ENCODE peak calls at places on chromosomes 11 and 22, in five cellular contexts. T is activated T-cell treated with anti-CD3 and anti-CD28 coated beads for 24 hours; J is CD8-positive, alpha-beta T cell; V is osteocyte; H is EL. Z is an unnamed sample.
A peak's percentile ranks its signal among the peaks of the same experiment; 100 is the strongest.

GRCh38 chr22:45195616-45196015 is 31.9 kb downstream of the NUP50 start:
- DNase-seq in H (no peak), J (no peak), V (no peak), T (no peak), Z (no peak)

GRCh38 chr11:501683-502287 is 5.3 kb downstream of the RNH1 start:
- DNase-seq in H (no peak), V (no peak), J (no peak), T (no peak), Z (no peak)

GRCh38 chr11:15275141-15275540 is 160.4 kb downstream of the INSC start:
- DNase-seq in J (no peak), T (no peak), V (no peak), H (no peak), Z (no peak)

GRCh38 chr11:34029176-34029575 is 22.4 kb upstream of the CAPRIN1 start:
- DNase-seq in V (peak; percentile 13), T (no peak), H (no peak), J (no peak), Z (no peak)

GRCh38 chr22:21928048-21928447 is 24.6 kb downstream of the PPM1F start:
- DNase-seq in H (no peak), T (no peak), V (no peak), J (no peak), Z (no peak)

GRCh38 chr11:61315260-61315659 is 17.6 kb downstream of the DDB1 start:
- DNase-seq in H (no peak), T (no peak), V (no peak), J (no peak), Z (no peak)

GRCh38 chr22:42928969-42929837 is 72.1 kb upstream of the ARFGAP3 start:
- DNase-seq in J (no peak), H (no peak), T (no peak), V (no peak), Z (no peak)

GRCh38 chr22:20569059-20570058 is 61.9 kb downstream of the MED15 start:
- DNase-seq in J (peak; percentile 88), V (peak; percentile 91), T (peak; percentile 57), H (peak; percentile 99), Z (peak; percentile 92)

Z was measured in HL-60.